ENCODE peak calls at places on chromosomes 7 and 10, in seven cellular contexts. One of them, this sample, is unnamed.

GRCh38 chr7:155315977-155316376 is 18.3 kb downstream of the INSIG1 start:
- DNase-seq in activated CD8-positive, alpha-beta memory T cell treated with anti-CD3 and anti-CD28 coated beads, Interleukin-2, amount 50 U/mL, for 48 hours: no peak
- DNase-seq in amygdala: no peak
- DNase-seq in RWPE1: no peak
- DNase-seq in tibial artery: no peak
- DNase-seq in NCI-H1930: no peak
- DNase-seq in AG10803: no peak
- DNase-seq in this sample: no peak

GRCh38 chr10:77111611-77112550 is 525.7 kb downstream of the KCNMA1 start:
- DNase-seq in NCI-H1930: no peak
- DNase-seq in tibial artery: no peak
- DNase-seq in AG10803: peak
- DNase-seq in activated CD8-positive, alpha-beta memory T cell treated with anti-CD3 and anti-CD28 coated beads, Interleukin-2, amount 50 U/mL, for 48 hours: no peak
- DNase-seq in amygdala: no peak
- DNase-seq in RWPE1: peak
- DNase-seq in this sample: no peak

GRCh38 chr10:118339096-118339495 is 3.0 kb downstream of the FAM204A start:
- DNase-seq in tibial artery: no peak
- DNase-seq in AG10803: no peak
- DNase-seq in NCI-H1930: no peak
- DNase-seq in RWPE1: no peak
- DNase-seq in activated CD8-positive, alpha-beta memory T cell treated with anti-CD3 and anti-CD28 coated beads, Interleukin-2, amount 50 U/mL, for 48 hours: no peak
- DNase-seq in amygdala: no peak
- DNase-seq in this sample: no peak

GRCh38 chr7:111357691-111358090 is 204.6 kb downstream of the IMMP2L start:
- DNase-seq in tibial artery: no peak
- DNase-seq in RWPE1: peak
- DNase-seq in NCI-H1930: no peak
- DNase-seq in activated CD8-positive, alpha-beta memory T cell treated with anti-CD3 and anti-CD28 coated beads, Interleukin-2, amount 50 U/mL, for 48 hours: no peak
- DNase-seq in AG10803: peak
- DNase-seq in amygdala: no peak
- DNase-seq in this sample: no peak

GRCh38 chr7:149422914-149423285 is 38.0 kb downstream of the ZNF777 start:
- DNase-seq in activated CD8-positive, alpha-beta memory T cell treated with anti-CD3 and anti-CD28 coated beads, Interleukin-2, amount 50 U/mL, for 48 hours: peak
- DNase-seq in RWPE1: no peak
- DNase-seq in AG10803: no peak
- DNase-seq in NCI-H1930: no peak
- DNase-seq in tibial artery: no peak
- DNase-seq in amygdala: no peak
- DNase-seq in this sample: no peak

GRCh38 chr10:652226-652625 is 37.2 kb downstream of the DIP2C start:
- DNase-seq in RWPE1: no peak
- DNase-seq in NCI-H1930: no peak
- DNase-seq in activated CD8-positive, alpha-beta memory T cell treated with anti-CD3 and anti-CD28 coated beads, Interleukin-2, amount 50 U/mL, for 48 hours: no peak
- DNase-seq in tibial artery: no peak
- DNase-seq in amygdala: no peak
- DNase-seq in AG10803: no peak
- DNase-seq in this sample: no peak

GRCh38 chr7:96910484-96910883 is 94.9 kb upstream of the DLX6 start:
- DNase-seq in RWPE1: no peak
- DNase-seq in NCI-H1930: no peak
- DNase-seq in amygdala: no peak
- DNase-seq in activated CD8-positive, alpha-beta memory T cell treated with anti-CD3 and anti-CD28 coated beads, Interleukin-2, amount 50 U/mL, for 48 hours: no peak
- DNase-seq in AG10803: peak
- DNase-seq in tibial artery: no peak
- DNase-seq in this sample: no peak

GRCh38 chr10:70925377-70926214 is 37.2 kb upstream of the PCBD1 start:
- DNase-seq in amygdala: no peak
- DNase-seq in activated CD8-positive, alpha-beta memory T cell treated with anti-CD3 and anti-CD28 coated beads, Interleukin-2, amount 50 U/mL, for 48 hours: peak
- DNase-seq in AG10803: no peak
- DNase-seq in RWPE1: peak
- DNase-seq in NCI-H1930: no peak
- DNase-seq in tibial artery: peak
- DNase-seq in this sample: peak

GRCh38 chr7:129859188-129859587 is 93.6 kb downstream of the UBE2H start:
- DNase-seq in tibial artery: no peak
- DNase-seq in AG10803: no peak
- DNase-seq in RWPE1: no peak
- DNase-seq in amygdala: no peak
- DNase-seq in NCI-H1930: no peak
- DNase-seq in activated CD8-positive, alpha-beta memory T cell treated with anti-CD3 and anti-CD28 coated beads, Interleukin-2, amount 50 U/mL, for 48 hours: no peak
- DNase-seq in this sample: no peak